ENCODE peak calls at places on chromosomes 3 and 15, in six cellular contexts. H, M, D, N, Q and Y are unnamed samples.

GRCh38 chr3:164208846-164209245 is 869.5 kb downstream of the SI start:
- DNase-seq in H (no peak), M (no peak), D (no peak), N (no peak), Q (no peak), Y (no peak)

GRCh38 chr3:146640955-146641867 is 36.1 kb upstream of the PLSCR5 start:
- DNase-seq in H (no peak), M (no peak), D (peak), N (peak), Q (peak), Y (no peak)

GRCh38 chr3:140223631-140224030 is 288.6 kb downstream of the CLSTN2 start:
- DNase-seq in H (no peak), M (no peak), D (no peak), N (no peak), Q (peak), Y (no peak)

GRCh38 chr3:154745925-154746324 is 315.9 kb upstream of the GPR149 start:
- DNase-seq in H (no peak), M (no peak), D (no peak), N (no peak), Q (no peak), Y (no peak)

GRCh38 chr15:58440922-58441321 is 9.1 kb downstream of the LIPC start:
- DNase-seq in H (no peak), M (no peak), D (peak), N (no peak), Q (peak), Y (peak)

GRCh38 chr15:100241572-100242479 is 99.9 kb downstream of the ADAMTS17 start:
- DNase-seq in H (peak), M (no peak), D (peak), N (peak), Q (peak), Y (no peak)

GRCh38 chr3:8954938-8955763 is 8.1 kb downstream of the RAD18 start:
- DNase-seq in H (no peak), M (no peak), D (no peak), N (no peak), Q (no peak), Y (no peak)

GRCh38 chr15:90261811-90262210 is 3.7 kb upstream of the NGRN start:
- DNase-seq in H (peak), M (no peak), D (no peak), N (no peak), Q (no peak), Y (no peak)

GRCh38 chr15:48300038-48300437 is 31.2 kb upstream of the DUT start:
- DNase-seq in H (no peak), M (no peak), D (no peak), N (no peak), Q (no peak), Y (no peak)

GRCh38 chr3:190024912-190025311 is 95.8 kb downstream of the P3H2 start:
- DNase-seq in H (no peak), M (no peak), D (no peak), N (no peak), Q (no peak), Y (no peak)

GRCh38 chr15:29270169-29270955 is 740 bp upstream of the NSMCE3 start:
- DNase-seq in H (no peak), M (no peak), D (no peak), N (no peak), Q (no peak), Y (no peak)

GRCh38 chr3:123870033-123870432 is 14.1 kb downstream of the MYLK start:
- DNase-seq in H (no peak), M (no peak), D (no peak), N (no peak), Q (no peak), Y (no peak)

GRCh38 chr3:182046365-182046764 is 334.6 kb downstream of the SOX2 start:
- DNase-seq in H (no peak), M (no peak), D (peak), N (no peak), Q (no peak), Y (no peak)

GRCh38 chr3:155745795-155746550 is 1.1 kb upstream of the PLCH1 start:
- DNase-seq in H (no peak), M (no peak), D (peak), N (no peak), Q (peak), Y (peak)

GRCh38 chr3:188901126-188901525 is 270.6 kb upstream of the TPRG1 start:
- DNase-seq in H (no peak), M (peak), D (no peak), N (no peak), Q (no peak), Y (no peak)

GRCh38 chr3:124217542-124217941 is 225.6 kb upstream of the ROPN1 start:
- DNase-seq in H (peak), M (no peak), D (peak), N (peak), Q (peak), Y (peak)

GRCh38 chr3:29887450-29887849 is 606.6 kb downstream of the RBMS3 start:
- DNase-seq in H (no peak), M (no peak), D (no peak), N (no peak), Q (no peak), Y (no peak)

GRCh38 chr3:152389316-152389934 is 120.7 kb downstream of the MBNL1 start:
- DNase-seq in H (no peak), M (no peak), D (no peak), N (no peak), Q (no peak), Y (no peak)

GRCh38 chr3:152390647-152391046 is 121.9 kb downstream of the MBNL1 start:
- DNase-seq in H (no peak), M (no peak), D (no peak), N (no peak), Q (no peak), Y (no peak)

GRCh38 chr3:152392474-152392873 is 123.7 kb downstream of the MBNL1 start:
- DNase-seq in H (no peak), M (no peak), D (no peak), N (no peak), Q (no peak), Y (no peak)

GRCh38 chr3:152388631-152389030 is 119.9 kb downstream of the MBNL1 start:
- DNase-seq in H (no peak), M (no peak), D (no peak), N (no peak), Q (no peak), Y (no peak)

GRCh38 chr3:152391671-152392070 is 122.9 kb downstream of the MBNL1 start:
- DNase-seq in H (no peak), M (no peak), D (no peak), N (no peak), Q (no peak), Y (no peak)
- TF ChIP-seq EP300 in H (no peak), M (no peak), D (no peak), N (no peak), Q (no peak), Y (no peak)

GRCh38 chr3:31981206-31982181 is at the start of the genes OSBPL10 and ZNF860:
- DNase-seq in H (peak), M (peak), D (peak), N (peak), Q (peak), Y (peak)
- TF ChIP-seq POLR2A in H (no peak), M (no peak), D (no peak), N (peak), Q (peak), Y (no peak)

GRCh38 chr15:36359286-36359685 is 220.1 kb upstream of the CDIN1 start:
- DNase-seq in H (no peak), M (no peak), D (no peak), N (no peak), Q (no peak), Y (no peak)

GRCh38 chr15:36356511-36356910 is 222.9 kb upstream of the CDIN1 start:
- DNase-seq in H (no peak), M (no peak), D (no peak), N (no peak), Q (no peak), Y (no peak)

GRCh38 chr15:36361351-36361870 is 218.0 kb upstream of the CDIN1 start:
- DNase-seq in H (no peak), M (no peak), D (no peak), N (no peak), Q (no peak), Y (no peak)

GRCh38 chr15:36356978-36357582 is 222.3 kb upstream of the CDIN1 start:
- DNase-seq in H (no peak), M (no peak), D (no peak), N (no peak), Q (no peak), Y (no peak)

DNA sequence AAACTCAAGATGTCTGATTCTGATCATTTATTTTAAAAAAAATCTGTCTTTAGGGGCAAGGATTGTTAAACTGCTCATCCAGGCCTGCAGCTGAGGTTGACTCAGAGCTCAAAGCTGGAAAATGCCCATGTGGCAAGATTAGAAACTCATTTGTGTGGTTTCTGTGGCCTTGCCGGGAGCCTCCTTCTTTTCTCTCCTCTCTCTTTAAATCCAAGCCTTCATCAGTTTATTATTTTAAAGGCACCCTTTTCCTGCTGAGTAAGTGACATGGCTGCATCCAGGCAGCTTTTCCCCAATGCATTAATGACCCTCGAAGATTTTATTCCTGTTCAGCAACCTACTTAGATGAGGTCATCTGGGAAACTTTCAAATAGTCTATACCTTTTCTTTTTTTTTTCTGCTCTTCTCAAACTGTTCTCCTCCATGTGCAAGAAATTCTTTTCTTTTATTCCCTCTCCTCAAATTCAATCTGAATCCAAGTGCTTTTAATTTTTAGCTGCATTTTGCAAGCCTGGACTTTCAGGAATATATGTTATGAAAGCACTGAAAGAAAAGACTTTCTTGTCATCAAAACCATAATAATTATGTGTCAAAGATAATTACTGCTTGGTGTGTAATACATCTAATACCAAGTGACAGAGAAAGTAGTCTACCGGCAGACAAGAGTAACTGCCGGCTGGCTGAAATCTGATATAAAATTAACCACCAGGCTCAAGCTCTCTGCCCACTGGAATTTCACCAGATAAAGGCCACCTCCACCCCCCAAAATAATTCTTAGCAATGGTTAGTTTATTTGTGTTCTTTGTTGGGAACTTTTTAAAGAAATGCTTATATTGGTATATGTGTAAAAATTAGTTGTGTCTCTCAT is 221.1 kb upstream of the CDIN1 start:
- DNase-seq in H (no peak), M (no peak), D (no peak), N (no peak), Q (no peak), Y (no peak)
- TF ChIP-seq EP300 in H (no peak), M (no peak), D (no peak), N (no peak), Q (no peak), Y (no peak)

DNA sequence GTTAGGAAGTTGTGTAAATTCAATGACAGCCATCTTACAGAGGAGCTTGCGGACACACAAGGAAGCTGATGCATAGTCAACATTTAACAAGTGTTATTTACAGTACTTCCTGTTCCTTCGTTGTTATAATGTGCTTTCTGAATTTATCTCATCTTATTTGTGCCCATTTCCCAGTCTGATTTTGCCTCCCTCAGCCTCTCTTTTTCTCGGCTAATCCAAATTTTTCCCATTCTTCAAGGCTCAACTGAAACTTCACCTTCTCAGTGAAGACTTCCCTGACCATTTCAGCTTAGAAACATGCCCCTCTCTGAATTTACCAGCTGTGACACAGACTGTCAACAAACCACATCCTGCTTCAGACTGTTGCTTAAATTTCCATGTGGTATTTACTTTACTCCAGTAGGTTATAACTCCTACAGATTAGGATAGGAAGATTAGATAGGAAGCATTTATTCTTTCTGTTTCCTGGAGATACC is 55.7 kb upstream of the CP start:
- DNase-seq in H (no peak), M (no peak), D (no peak), N (no peak), Q (peak), Y (no peak)
- TF ChIP-seq POLR2A in H (no peak), M (no peak), D (no peak), N (no peak), Q (no peak), Y (no peak)

GRCh38 chr3:80408322-80408721 is 640.5 kb upstream of the ROBO1 start:
- DNase-seq in H (no peak), M (no peak), D (no peak), N (no peak), Q (no peak), Y (no peak)
- TF ChIP-seq EP300 in H (no peak), M (no peak), D (no peak), N (no peak), Q (no peak), Y (no peak)

GRCh38 chr15:67050062-67050461 is 15.3 kb upstream of the SMAD3 start:
- DNase-seq in H (no peak), M (no peak), D (no peak), N (no peak), Q (peak), Y (no peak)

GRCh38 chr15:67048281-67049279 is 16.8 kb upstream of the SMAD3 start:
- DNase-seq in H (peak), M (no peak), D (no peak), N (no peak), Q (peak), Y (peak)

GRCh38 chr15:67049351-67050044 is 15.9 kb upstream of the SMAD3 start:
- DNase-seq in H (no peak), M (no peak), D (no peak), N (no peak), Q (peak), Y (no peak)

GRCh38 chr15:67051088-67051659 is 14.2 kb upstream of the SMAD3 start:
- DNase-seq in H (no peak), M (no peak), D (no peak), N (no peak), Q (no peak), Y (no peak)

DNA sequence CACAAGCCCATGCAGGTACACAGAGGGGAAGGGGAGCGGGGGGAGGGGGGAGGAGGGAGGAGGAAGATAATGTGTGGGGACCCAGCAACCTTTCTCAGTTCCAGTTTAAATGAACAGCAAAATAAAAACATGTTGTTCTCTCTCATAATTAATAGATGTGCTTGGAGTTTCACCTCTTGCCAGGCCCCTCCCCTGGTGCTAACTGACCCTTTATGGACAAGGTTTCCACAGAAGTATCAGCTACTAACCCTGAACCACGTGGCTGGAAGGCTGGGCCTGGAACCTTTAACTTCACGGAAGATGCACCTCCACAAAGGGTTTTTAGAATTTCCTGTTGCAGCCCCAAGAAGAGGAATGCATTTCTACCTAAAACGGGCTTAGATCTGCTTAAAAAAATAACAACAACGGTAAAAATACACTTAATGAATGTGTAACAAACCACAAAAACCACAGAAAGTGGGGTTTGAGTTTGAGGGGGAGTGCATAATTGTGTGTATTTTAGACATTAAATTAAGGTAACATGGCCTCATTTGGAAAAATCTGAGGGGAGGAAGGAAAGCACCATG is 14.8 kb upstream of the SMAD3 start:
- DNase-seq in H (no peak), M (no peak), D (no peak), N (no peak), Q (no peak), Y (no peak)
- TF ChIP-seq POLR2A in H (no peak), M (no peak), D (no peak), N (no peak), Q (no peak), Y (no peak)

GRCh38 chr3:160449660-160450598 is at the start of gene TRIM59:
- DNase-seq in H (peak), M (peak), D (peak), N (peak), Q (peak), Y (peak)

GRCh38 chr3:160447544-160447943 is 2.0 kb downstream of the TRIM59 start:
- DNase-seq in H (no peak), M (no peak), D (no peak), N (no peak), Q (no peak), Y (no peak)

GRCh38 chr3:160446522-160447056 is 3.0 kb downstream of the TRIM59 start:
- DNase-seq in H (no peak), M (no peak), D (no peak), N (no peak), Q (no peak), Y (no peak)

GRCh38 chr3:160450846-160451245 is 1.3 kb upstream of the TRIM59 start:
- DNase-seq in H (no peak), M (no peak), D (no peak), N (no peak), Q (no peak), Y (no peak)

GRCh38 chr3:160448845-160449659 is 534 bp downstream of the TRIM59 start:
- DNase-seq in H (no peak), M (no peak), D (no peak), N (no peak), Q (peak), Y (no peak)
- TF ChIP-seq EP300 in H (no peak), M (no peak), D (no peak), N (no peak), Q (no peak), Y (no peak)

GRCh38 chr15:62821384-62822131 is 221.0 kb upstream of the TPM1 start:
- DNase-seq in H (no peak), M (no peak), D (no peak), N (no peak), Q (peak), Y (peak)
- TF ChIP-seq POLR2A in H (no peak), M (no peak), D (no peak), N (no peak), Q (no peak), Y (no peak)

GRCh38 chr3:129908417-129908816 is 14.9 kb upstream of the TMCC1 start:
- DNase-seq in H (no peak), M (no peak), D (no peak), N (no peak), Q (peak), Y (no peak)
- TF ChIP-seq EP300 in H (no peak), M (no peak), D (no peak), N (no peak), Q (peak), Y (no peak)